ENCODE peak calls at places on chromosomes 3 and 15, in ten cellular contexts. L is C1 segment of cervical spinal cord; E is islet precursor cell; J is foreskin keratinocyte; X is stimulated activated CD8-positive, alpha-beta memory T cell treated with anti-CD3 and anti-CD28 coated beads, Interleukin-7, amount 100 ng/mL, for 24 hours; H is posterior cingulate gyrus; W is MV-4-11; K is HT-29; B is NCI-H2029; F is NCI-H1092. A is an unnamed sample.

GRCh38 chr15:55916666-55917409 is 76.6 kb downstream of the NEDD4 start:
- DNase-seq in E (no peak), J (peak; percentile 84), H (no peak), B (no peak), F (no peak), K (no peak), X (no peak), L (no peak), W (no peak), A (no peak)

GRCh38 chr15:73799466-73799865 is 46.3 kb upstream of the INSYN1 start:
- DNase-seq in X (no peak), W (peak; percentile 1), K (peak; percentile 66), H (no peak), L (no peak), B (no peak), J (no peak), F (no peak), E (peak; percentile 59), A (no peak)

GRCh38 chr3:134485075-134485536 is 679 bp downstream of the ANAPC13 start:
- DNase-seq in H (no peak), E (no peak), W (peak; percentile 39), K (peak; percentile 47), B (peak; percentile 69), X (no peak), F (no peak), J (no peak), L (no peak), A (peak; percentile 28)

GRCh38 chr3:194713299-194714121 is 27.8 kb downstream of the FAM43A start:
- DNase-seq in E (no peak), L (no peak), X (no peak), F (no peak), K (no peak), J (no peak), W (no peak), H (no peak), B (no peak), A (no peak)

GRCh38 chr3:181623924-181624694 is 87.6 kb upstream of the SOX2 start:
- DNase-seq in J (peak; percentile 77), X (no peak), W (no peak), E (no peak), K (peak; percentile 18), H (no peak), B (no peak), F (no peak), L (no peak), A (no peak)

GRCh38 chr15:90046846-90047481 is 45.8 kb downstream of the ZNF710 start:
- DNase-seq in B (peak; percentile 64), L (no peak), F (no peak), K (peak; percentile 94), W (no peak), X (no peak), E (no peak), H (no peak), J (no peak), A (no peak)

GRCh38 chr3:133941390-133941789 is 45.7 kb upstream of the RAB6B start:
- DNase-seq in E (peak; percentile 36), J (no peak), K (no peak), H (no peak), L (no peak), B (peak; percentile 45), X (no peak), F (no peak), W (no peak), A (no peak)

GRCh38 chr3:85360742-85361387 is 402.1 kb downstream of the CADM2 start:
- DNase-seq in H (peak; percentile 80), F (peak; percentile 67), W (no peak), K (peak; percentile 22), B (peak; percentile 21), L (no peak), E (peak; percentile 74), X (no peak), J (peak; percentile 24), A (peak; percentile 12)

GRCh38 chr3:50383750-50384149 is 24.4 kb upstream of the TMEM115 start:
- DNase-seq in W (no peak), B (no peak), J (no peak), X (no peak), H (no peak), F (no peak), E (no peak), K (no peak), L (no peak), A (no peak)

GRCh38 chr15:65373163-65373651 is 4.6 kb downstream of the IGDCC3 start:
- DNase-seq in J (no peak), K (no peak), X (no peak), W (no peak), L (no peak), F (no peak), H (no peak), B (no peak), E (peak; percentile 54), A (no peak)

GRCh38 chr3:182704926-182705325 is 88.4 kb upstream of the ATP11B start:
- DNase-seq in K (no peak), F (no peak), X (no peak), J (no peak), L (no peak), B (no peak), W (no peak), E (peak; percentile 82), H (no peak), A (no peak)

GRCh38 chr3:171677706-171678105 is 132.6 kb downstream of the PLD1 start:
- DNase-seq in K (no peak), L (no peak), X (no peak), F (no peak), J (no peak), B (no peak), W (no peak), E (no peak), H (no peak), A (no peak)

GRCh38 chr3:153783804-153784203 is 337.4 kb upstream of the ARHGEF26 start:
- DNase-seq in F (no peak), E (no peak), L (no peak), H (no peak), W (no peak), B (no peak), K (no peak), X (no peak), J (no peak), A (no peak)

GRCh38 chr3:58591496-58592133 is 14.4 kb upstream of the FAM107A start:
- DNase-seq in B (no peak), J (no peak), E (no peak), K (no peak), F (no peak), L (no peak), W (no peak), H (no peak), X (no peak), A (no peak)

GRCh38 chr3:106880206-106880605 is 497.0 kb upstream of the CCDC54 start:
- DNase-seq in F (no peak), H (no peak), J (no peak), X (no peak), B (no peak), E (no peak), K (no peak), W (no peak), L (no peak), A (no peak)

GRCh38 chr15:81859737-81860516 is 185.9 kb downstream of the MEX3B start:
- DNase-seq in E (no peak), W (no peak), K (no peak), J (no peak), H (no peak), L (no peak), X (no peak), F (no peak), B (peak; percentile 50), A (no peak)

GRCh38 chr3:127175272-127175671 is 17.7 kb upstream of the PRR23E start:
- DNase-seq in H (no peak), J (peak; percentile 42), B (no peak), X (no peak), K (no peak), L (no peak), E (peak; percentile 29), F (peak; percentile 67), W (no peak), A (no peak)

GRCh38 chr15:93028632-93029612 is 60.1 kb downstream of the RGMA start:
- DNase-seq in H (peak; percentile 68), X (no peak), B (no peak), E (peak; percentile 62), J (peak; percentile 63), W (peak; percentile 93), K (no peak), L (no peak), F (no peak), A (no peak)

GRCh38 chr3:8201886-8202285 is 299.7 kb upstream of the LMCD1 start:
- DNase-seq in K (no peak), B (peak; percentile 56), H (no peak), L (no peak), E (no peak), F (no peak), J (no peak), X (no peak), W (no peak), A (no peak)

GRCh38 chr15:58627706-58628105 is 121.8 kb downstream of the ADAM10 start:
- DNase-seq in F (no peak), E (no peak), B (no peak), L (no peak), X (no peak), K (no peak), W (no peak), J (no peak), H (no peak), A (no peak)

GRCh38 chr15:52378746-52379394 is 83.3 kb upstream of the MYO5C start:
- DNase-seq in W (no peak), B (no peak), H (no peak), J (no peak), E (no peak), L (no peak), K (no peak), X (no peak), F (no peak), A (no peak)

GRCh38 chr3:119279101-119279554 is 15.1 kb upstream of the ARHGAP31 start:
- DNase-seq in H (peak; percentile 42), W (no peak), X (no peak), B (peak; percentile 81), J (no peak), E (no peak), L (no peak), F (peak; percentile 66), K (peak; percentile 29), A (no peak)

GRCh38 chr3:14177580-14178246 is 688 bp downstream of the XPC start:
- DNase-seq in X (no peak), B (peak; percentile 51), H (no peak), K (peak; percentile 3), W (no peak), E (no peak), J (no peak), L (no peak), F (no peak), A (peak; percentile 35)

GRCh38 chr3:52190294-52190841 is 7.6 kb upstream of the ALAS1 start:
- DNase-seq in B (no peak), K (no peak), X (no peak), W (peak; percentile 14), J (no peak), E (no peak), F (no peak), L (no peak), H (peak; percentile 45), A (no peak)

GRCh38 chr15:100759116-100759515 is 120.5 kb upstream of the ALDH1A3 start:
- DNase-seq in X (no peak), H (no peak), W (no peak), L (no peak), K (no peak), E (no peak), B (no peak), J (no peak), F (no peak), A (no peak)

GRCh38 chr3:160163259-160163878 is 61.9 kb upstream of the C3orf80 start:
- DNase-seq in W (peak; percentile 14), J (no peak), F (no peak), B (no peak), H (no peak), E (no peak), L (no peak), X (no peak), K (peak; percentile 47), A (no peak)

GRCh38 chr3:174355505-174355904 is 503.6 kb upstream of the NAALADL2 start:
- DNase-seq in E (peak; percentile 54), B (peak; percentile 29), K (peak; percentile 61), W (peak; percentile 45), L (no peak), F (peak; percentile 20), H (no peak), X (no peak), J (peak; percentile 6), A (no peak)

GRCh38 chr3:46466871-46467403 is 2.2 kb upstream of the LTF start:
- DNase-seq in E (peak; percentile 56), B (no peak), X (no peak), F (no peak), K (no peak), J (no peak), L (no peak), W (no peak), H (no peak), A (no peak)